ENCODE peak calls at places on chromosomes 1 and 21, in four cellular contexts. G is neural crest cell, Q is HFF-Myc, A is cardiac fibroblast. J is an unnamed sample.

GRCh38 chr1:81812712-81813111 is 12.0 kb downstream of the ADGRL2 start:
- DNase-seq in A (peak), G (no peak), Q (no peak), J (no peak)

GRCh38 chr1:95006681-95007080 is 66.1 kb downstream of the ALG14 start:
- DNase-seq in G (no peak), A (no peak), Q (peak), J (no peak)

GRCh38 chr1:241703001-241703400 is 50.9 kb downstream of the WDR64 start:
- DNase-seq in G (no peak), A (peak), Q (no peak), J (no peak)

GRCh38 chr21:41360072-41360821 is 1.6 kb upstream of the MX2 start:
- DNase-seq in G (no peak), Q (no peak), A (peak), J (no peak)

GRCh38 chr1:58997637-58998036 is 213.8 kb upstream of the JUN start:
- DNase-seq in G (no peak), Q (no peak), A (no peak), J (no peak)

GRCh38 chr1:110563089-110563488 is 43.1 kb downstream of the KCNA2 start:
- DNase-seq in A (no peak), G (no peak), Q (no peak), J (no peak)

GRCh38 chr1:229845410-229846138 is 219.5 kb downstream of the URB2 start:
- DNase-seq in G (no peak), Q (no peak), A (no peak), J (no peak)

GRCh38 chr1:42924249-42925131 is 34.2 kb downstream of the SLC2A1 start:
- DNase-seq in G (peak), Q (peak), A (peak), J (peak)

GRCh38 chr1:68346192-68346808 is 103.5 kb downstream of the RPE65 start:
- DNase-seq in G (no peak), A (peak), Q (no peak), J (no peak)

GRCh38 chr21:37546949-37547614 is 180.5 kb downstream of the DYRK1A start:
- DNase-seq in G (no peak), Q (no peak), A (no peak), J (no peak)

GRCh38 chr1:226419284-226419683 is 11.4 kb upstream of the PARP1 start:
- DNase-seq in Q (no peak), A (no peak), G (no peak), J (no peak)

GRCh38 chr21:35436899-35437298 is 387.8 kb upstream of the RUNX1 start:
- DNase-seq in Q (no peak), G (no peak), A (no peak), J (no peak)

GRCh38 chr1:7915826-7916225 is 24.8 kb downstream of the TNFRSF9 start:
- DNase-seq in A (no peak), G (no peak), Q (no peak), J (no peak)

GRCh38 chr1:176568185-176568584 is 105.2 kb downstream of the PAPPA2 start:
- DNase-seq in A (no peak), G (no peak), Q (no peak), J (no peak)

GRCh38 chr1:168088511-168089325 is 48.0 kb downstream of the GPR161 start:
- DNase-seq in G (no peak), A (no peak), Q (no peak), J (no peak)

GRCh38 chr1:214337536-214337935 is 56.6 kb downstream of the SMYD2 start:
- DNase-seq in G (no peak), Q (no peak), A (peak), J (no peak)

GRCh38 chr1:53314606-53315005 is 13.3 kb downstream of the LRP8 start:
- DNase-seq in Q (no peak), G (no peak), A (no peak), J (no peak)

GRCh38 chr21:40886006-40886405 is 39.0 kb upstream of the DSCAM start:
- DNase-seq in A (no peak), Q (no peak), G (no peak), J (no peak)

GRCh38 chr1:51520700-51521248 is 1.7 kb upstream of the EPS15 start:
- DNase-seq in A (no peak), G (no peak), Q (no peak), J (no peak)

GRCh38 chr1:235067396-235068154 is 61.1 kb downstream of the TOMM20 start:
- DNase-seq in A (peak), Q (peak), G (no peak), J (no peak)

GRCh38 chr1:38241594-38242331 is 195.2 kb upstream of the POU3F1 start:
- DNase-seq in G (no peak), A (no peak), Q (no peak), J (no peak)

GRCh38 chr1:20376880-20377494 is 86.3 kb downstream of the VWA5B1 start:
- DNase-seq in A (peak), G (peak), Q (peak), J (peak)

GRCh38 chr1:173139706-173140105 is 67.4 kb downstream of the TNFSF4 start:
- DNase-seq in A (no peak), G (no peak), Q (no peak), J (no peak)

GRCh38 chr1:193569696-193570269 is 383.4 kb upstream of the B3GALT2 start:
- DNase-seq in Q (peak), G (no peak), A (peak), J (no peak)

GRCh38 chr1:44021156-44021555 is 10.1 kb downstream of the SLC6A9 start:
- DNase-seq in Q (no peak), A (no peak), G (no peak), J (no peak)

GRCh38 chr1:234730542-234731370 is 120.8 kb upstream of the IRF2BP2 start:
- DNase-seq in G (no peak), A (no peak), Q (no peak), J (no peak)

GRCh38 chr1:242525360-242525722 is 844 bp upstream of the PLD5 start:
- DNase-seq in Q (no peak), A (no peak), G (no peak), J (no peak)

GRCh38 chr1:173445656-173446055 is 31.5 kb upstream of the PRDX6 start:
- DNase-seq in G (no peak), Q (no peak), A (no peak), J (no peak)

GRCh38 chr1:22850281-22850680 is 122.4 kb downstream of the LACTBL1 start:
- DNase-seq in G (no peak), A (no peak), Q (no peak), J (no peak)

GRCh38 chr1:150515328-150516049 is at the start of gene FALEC:
- DNase-seq in A (peak), Q (peak), G (peak), J (peak)

GRCh38 chr1:90973897-90974798 is 47.7 kb downstream of the ZNF644 start:
- DNase-seq in G (no peak), A (peak), Q (no peak), J (no peak)

GRCh38 chr1:168116327-168116799 is 20.4 kb downstream of the GPR161 start:
- DNase-seq in Q (no peak), A (no peak), G (no peak), J (no peak)

GRCh38 chr1:47444578-47445465 is 7.0 kb downstream of the FOXD2 start:
- DNase-seq in Q (no peak), G (no peak), A (peak), J (no peak)

GRCh38 chr1:222546091-222546490 is 1.8 kb downstream of the HHIPL2 start:
- DNase-seq in G (no peak), A (no peak), Q (no peak), J (no peak)

GRCh38 chr1:222547944-222548671 is at the start of gene HHIPL2:
- DNase-seq in G (no peak), Q (no peak), A (peak), J (no peak)

GRCh38 chr1:222543817-222544216 is 4.1 kb downstream of the HHIPL2 start:
- DNase-seq in Q (no peak), G (no peak), A (no peak), J (no peak)

GRCh38 chr1:222547260-222547614 is 667 bp downstream of the HHIPL2 start:
- DNase-seq in G (no peak), Q (no peak), A (no peak), J (no peak)

DNA sequence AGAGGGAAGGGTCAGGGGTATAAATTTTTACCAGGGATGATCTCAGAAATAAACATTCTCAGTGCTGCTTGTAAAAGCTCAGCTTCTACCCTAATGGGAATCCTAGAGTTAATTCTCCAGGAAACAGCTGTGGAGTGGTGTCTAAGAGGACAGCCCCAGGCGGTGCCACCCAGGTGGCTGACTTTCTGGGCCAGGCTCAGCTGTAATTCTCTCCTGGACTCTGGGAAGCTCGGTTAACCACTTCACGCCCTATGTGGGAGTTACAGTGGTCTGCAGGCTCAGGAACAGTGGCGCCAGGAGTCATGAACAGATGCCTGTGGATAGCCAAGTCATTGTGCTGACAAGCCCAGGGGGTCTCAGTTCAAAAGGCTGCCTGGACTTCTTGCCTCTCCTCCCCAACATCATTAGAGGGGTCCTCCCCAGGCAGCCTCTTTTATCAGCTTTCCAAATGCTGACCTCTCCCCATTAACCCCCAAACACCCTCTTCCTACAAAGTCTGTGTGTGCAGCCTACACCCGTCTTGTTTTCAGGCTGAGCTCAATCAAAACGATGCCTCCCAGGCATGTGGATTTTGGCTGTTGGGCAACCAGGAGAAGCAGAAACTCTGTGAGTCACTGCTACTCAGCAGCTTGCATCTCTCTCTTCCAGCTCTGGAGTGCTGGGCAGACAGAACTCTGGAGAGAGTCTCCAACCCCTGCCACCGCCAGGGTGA is 1.2 kb downstream of the HHIPL2 start:
- DNase-seq in A (peak), G (no peak), Q (peak), J (no peak)
- TF ChIP-seq CTCF in A (peak), G (no peak), Q (no peak), J (no peak)

GRCh38 chr1:170804419-170804818 is 130.9 kb upstream of the MROH9 start:
- DNase-seq in Q (no peak), A (no peak), G (no peak), J (no peak)

GRCh38 chr1:170807432-170807831 is 127.9 kb upstream of the MROH9 start:
- DNase-seq in G (no peak), Q (no peak), A (peak), J (no peak)

GRCh38 chr1:170805957-170806662 is 129.2 kb upstream of the MROH9 start:
- DNase-seq in G (no peak), A (no peak), Q (no peak), J (no peak)

GRCh38 chr1:170808229-170808870 is 127.0 kb upstream of the MROH9 start:
- DNase-seq in A (no peak), Q (no peak), G (no peak), J (no peak)

DNA sequence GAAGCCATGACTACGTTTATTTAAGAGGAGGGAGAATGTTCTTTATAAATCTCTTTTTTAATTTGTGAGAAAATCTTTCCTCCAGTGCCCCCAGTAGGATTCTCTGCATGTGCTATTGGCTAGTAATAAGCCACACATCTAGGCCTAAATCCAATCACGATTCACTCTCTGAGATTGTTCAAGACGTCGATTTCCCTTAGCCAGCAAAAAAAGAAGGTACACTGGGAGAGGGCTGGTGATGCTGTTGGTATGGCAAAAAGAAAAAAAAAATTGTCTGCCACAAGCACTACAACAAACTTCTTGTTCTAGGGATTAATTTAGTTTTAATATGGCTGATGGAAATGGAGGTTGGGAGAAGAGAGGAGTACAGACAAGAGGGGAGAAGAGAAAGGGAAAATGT is 130.5 kb upstream of the MROH9 start:
- DNase-seq in A (no peak), G (no peak), Q (no peak), J (no peak)
- TF ChIP-seq CTCF in A (no peak), G (no peak), Q (no peak), J (no peak)

DNA sequence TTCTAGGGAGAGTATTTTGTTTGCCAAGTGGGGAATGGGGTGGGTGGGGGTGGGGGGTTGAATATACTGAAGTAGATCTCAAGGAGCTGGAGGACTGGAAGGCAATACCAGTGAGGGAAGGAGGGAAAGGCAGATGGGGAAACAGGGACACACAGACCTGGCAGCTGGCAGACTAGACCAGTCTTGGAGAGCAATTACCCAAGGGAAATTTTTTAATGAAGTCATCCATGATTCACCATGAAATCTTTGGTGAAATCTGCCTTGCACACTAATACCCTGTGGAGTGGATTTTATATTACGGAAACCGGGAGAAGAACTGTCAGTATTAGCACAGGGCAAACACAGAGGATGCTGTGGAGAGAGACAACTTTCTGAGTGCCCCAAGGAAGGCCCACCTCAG is 29.7 kb upstream of the MARK1 start:
- DNase-seq in A (peak), Q (no peak), G (no peak), J (no peak)
- TF ChIP-seq CTCF in A (no peak), Q (no peak), G (no peak), J (no peak)

GRCh38 chr1:29879217-29879616 is 642.9 kb downstream of the PTPRU start:
- DNase-seq in G (no peak), Q (no peak), A (no peak), J (no peak)

GRCh38 chr1:29875557-29876028 is 639.3 kb downstream of the PTPRU start:
- DNase-seq in Q (no peak), G (no peak), A (no peak), J (no peak)

GRCh38 chr1:29876441-29876840 is 640.1 kb downstream of the PTPRU start:
- DNase-seq in G (no peak), A (no peak), Q (no peak), J (no peak)

GRCh38 chr1:29878501-29878900 is 642.2 kb downstream of the PTPRU start:
- DNase-seq in G (no peak), Q (no peak), A (no peak), J (no peak)

GRCh38 chr1:29876902-29877301 is 640.6 kb downstream of the PTPRU start:
- DNase-seq in G (no peak), A (no peak), Q (no peak), J (no peak)
- TF ChIP-seq CTCF in G (no peak), A (no peak), Q (no peak), J (no peak)

DNA sequence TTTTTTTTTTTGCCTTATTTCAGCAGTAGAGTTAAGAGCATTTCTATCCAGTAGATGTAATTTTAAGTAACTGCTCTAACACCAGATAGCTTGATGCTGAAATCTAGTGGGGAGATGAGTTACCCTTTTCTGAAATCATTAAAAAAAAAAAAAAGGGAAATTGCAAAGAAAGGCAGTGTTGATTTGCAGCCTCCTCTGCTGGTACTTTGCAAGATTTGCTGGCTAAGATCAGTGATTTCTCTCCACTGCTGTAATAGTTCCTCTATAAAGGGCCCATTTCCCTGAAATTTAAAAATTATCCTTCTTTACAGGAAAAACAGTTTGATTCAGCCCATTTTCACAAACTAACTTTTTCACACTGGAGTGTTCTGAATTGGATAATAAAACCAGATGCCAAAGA is 120.6 kb downstream of the PTBP2 start:
- DNase-seq in A (peak), Q (no peak), G (no peak), J (no peak)
- TF ChIP-seq CTCF in A (peak), Q (no peak), G (no peak), J (no peak)

DNA sequence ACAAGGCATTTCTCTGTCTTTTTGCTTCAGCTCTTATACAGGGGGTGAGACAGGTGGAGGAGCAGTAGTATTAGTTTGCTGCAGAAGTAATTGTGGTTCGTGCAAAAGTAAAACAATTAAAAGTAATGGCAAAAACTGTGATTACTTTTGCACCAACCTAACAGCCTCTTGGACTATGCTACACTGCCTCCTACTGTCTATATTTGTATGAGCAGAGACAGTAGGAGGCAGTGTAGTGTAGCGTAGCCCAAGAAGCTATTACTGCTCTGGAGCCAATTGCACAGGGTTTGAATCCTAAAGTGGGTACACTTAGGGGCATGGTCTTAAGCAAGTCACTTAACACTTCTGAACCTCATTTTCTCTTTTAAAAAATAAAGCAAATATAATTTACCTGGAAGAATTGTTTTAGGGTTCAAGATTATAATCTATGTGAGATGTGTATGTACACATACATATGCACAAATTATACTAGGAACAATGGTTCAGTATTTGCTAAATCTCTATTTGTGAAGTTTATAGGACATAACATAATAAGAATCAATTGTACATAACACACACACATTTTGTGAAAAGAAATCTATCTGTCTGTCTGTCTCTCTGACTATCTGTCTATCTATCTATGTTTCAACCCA is 103.8 kb downstream of the BRINP3 start:
- DNase-seq in A (peak), Q (no peak), G (no peak), J (no peak)
- TF ChIP-seq CTCF in A (peak), Q (peak), G (peak), J (peak)

DNA sequence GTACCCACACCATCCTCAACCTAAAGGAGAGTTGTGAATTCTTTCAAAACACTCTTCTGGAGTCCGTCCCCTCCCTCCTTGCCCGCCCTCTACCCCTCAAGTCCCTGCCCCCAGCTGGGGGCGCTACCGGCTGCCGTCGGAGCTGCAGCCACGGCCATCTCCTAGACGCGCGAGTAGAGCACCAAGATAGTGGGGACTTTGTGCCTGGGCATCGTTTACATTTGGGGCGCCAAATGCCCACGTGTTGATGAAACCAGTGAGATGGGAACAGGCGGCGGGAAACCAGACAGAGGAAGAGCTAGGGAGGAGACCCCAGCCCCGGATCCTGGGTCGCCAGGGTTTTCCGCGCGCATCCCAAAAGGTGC is 647 bp upstream of the OLIG2 start:
- DNase-seq in Q (no peak), A (no peak), G (peak), J (no peak)
- TF ChIP-seq CTCF in Q (no peak), A (no peak), G (peak), J (peak)

GRCh38 chr21:16455526-16455925 is 725.7 kb downstream of the USP25 start:
- DNase-seq in Q (no peak), A (no peak), G (no peak), J (no peak)

GRCh38 chr21:16457498-16457897 is 727.7 kb downstream of the USP25 start:
- DNase-seq in Q (no peak), A (no peak), G (no peak), J (no peak)

GRCh38 chr21:16455978-16456377 is 726.2 kb downstream of the USP25 start:
- DNase-seq in Q (no peak), A (no peak), G (no peak), J (no peak)

GRCh38 chr21:16460936-16461335 is 731.2 kb downstream of the USP25 start:
- DNase-seq in Q (no peak), A (no peak), G (no peak), J (no peak)
- TF ChIP-seq CTCF in Q (peak), A (peak), G (no peak), J (no peak)